ENCODE peak calls at places on chromosomes 3 and 15, in six cellular contexts. Y, N, R, M, F and W are unnamed samples.
A peak's percentile ranks its signal among the peaks of the same experiment; 100 is the strongest.

GRCh38 chr3:172040078-172040975 is 949 bp downstream of the FNDC3B start:
- DNase-seq in N (peak; percentile 94), R (peak; percentile 91), Y (no peak), F (peak; percentile 35), M (peak; percentile 94), W (peak; percentile 94)

GRCh38 chr3:41200669-41201021 is 1.3 kb downstream of the CTNNB1 start:
- DNase-seq in N (peak; percentile 57), Y (peak; percentile 26), M (peak; percentile 55), R (no peak), F (no peak), W (no peak)

GRCh38 chr15:84142888-84143337 is 92.7 kb upstream of the GOLGA6L4 start:
- DNase-seq in Y (peak; percentile 68), F (peak; percentile 61), N (peak; percentile 87), R (peak; percentile 83), M (peak; percentile 86), W (peak; percentile 60)

GRCh38 chr3:114417682-114418081 is 123.9 kb downstream of the TIGIT start:
- DNase-seq in M (no peak), F (no peak), Y (no peak), N (no peak), R (no peak), W (no peak)

GRCh38 chr3:125035217-125035616 is 20.6 kb downstream of the HEG1 start:
- DNase-seq in F (no peak), M (no peak), R (no peak), N (no peak), Y (no peak), W (no peak)

GRCh38 chr3:193145248-193145647 is 95.8 kb upstream of the PLAAT1 start:
- DNase-seq in F (no peak), N (no peak), M (no peak), Y (no peak), R (no peak), W (no peak)

GRCh38 chr3:4948395-4948794 is 30.8 kb upstream of the BHLHE40 start:
- DNase-seq in R (no peak), Y (no peak), N (peak; percentile 14), M (no peak), F (no peak), W (no peak)

GRCh38 chr15:53197426-53197839 is 407.3 kb upstream of the ONECUT1 start:
- DNase-seq in M (peak; percentile 84), R (peak; percentile 58), Y (peak; percentile 1), F (peak; percentile 22), N (peak; percentile 49), W (peak; percentile 38)

GRCh38 chr3:43372809-43373587 is 86.7 kb downstream of the SNRK start:
- DNase-seq in R (no peak), N (peak; percentile 20), M (peak; percentile 42), F (no peak), Y (no peak), W (no peak)

GRCh38 chr15:25054943-25055342 is 100.2 kb downstream of the SNRPN start:
- DNase-seq in N (no peak), M (no peak), R (peak; percentile 21), F (no peak), Y (no peak), W (no peak)

GRCh38 chr3:149990423-149990953 is 19.8 kb upstream of the PFN2 start:
- DNase-seq in Y (no peak), F (no peak), R (no peak), N (no peak), M (no peak), W (no peak)

GRCh38 chr15:49062900-49063299 is 16.7 kb upstream of the SECISBP2L start:
- DNase-seq in N (no peak), F (no peak), R (no peak), M (peak; percentile 4), Y (no peak), W (no peak)

GRCh38 chr3:49346797-49347251 is 7.0 kb upstream of the USP4 start:
- DNase-seq in N (no peak), M (no peak), R (no peak), F (no peak), Y (no peak), W (no peak)

GRCh38 chr3:57974796-57975388 is 33.3 kb upstream of the FLNB start:
- DNase-seq in R (no peak), N (peak; percentile 83), F (no peak), M (peak; percentile 98), Y (no peak), W (no peak)

GRCh38 chr3:10344147-10344943 is 23.4 kb upstream of the SEC13 start:
- DNase-seq in N (peak; percentile 65), R (no peak), Y (peak; percentile 56), M (peak; percentile 65), F (peak; percentile 56), W (peak; percentile 77)